ENCODE peak calls at places on chromosomes 11 and 22, in seven cellular contexts. N, L, H, C, P, R and T are unnamed samples.

GRCh38 chr22:26471522-26471921 is 12.1 kb downstream of the HPS4 start:
- DNase-seq in N (no peak), L (no peak), H (no peak), C (no peak), P (peak; percentile 80), R (peak; percentile 75), T (no peak)

GRCh38 chr22:38762607-38763006 is 6.8 kb upstream of the SUN2 start:
- DNase-seq in N (no peak), L (no peak), H (no peak), C (no peak), P (no peak), R (no peak), T (no peak)

GRCh38 chr11:129242855-129243254 is 50.7 kb upstream of the ARHGAP32 start:
- DNase-seq in N (no peak), L (no peak), H (no peak), C (no peak), P (no peak), R (no peak), T (no peak)

GRCh38 chr11:10405858-10406592 is 49.0 kb upstream of the AMPD3 start:
- DNase-seq in N (peak; percentile 21), L (peak; percentile 88), H (peak; percentile 84), C (peak; percentile 10), P (peak; percentile 90), R (no peak), T (peak; percentile 86)

GRCh38 chr11:71342116-71342515 is 89.7 kb upstream of the SHANK2 start:
- DNase-seq in N (no peak), L (no peak), H (no peak), C (no peak), P (peak; percentile 32), R (no peak), T (no peak)

GRCh38 chr22:26592368-26593015 is 2.6 kb upstream of the TPST2 start:
- DNase-seq in N (no peak), L (no peak), H (no peak), C (peak; percentile 42), P (no peak), R (no peak), T (no peak)

GRCh38 chr11:2221024-2221423 is 49.4 kb downstream of the ASCL2 start:
- DNase-seq in N (no peak), L (no peak), H (no peak), C (no peak), P (no peak), R (no peak), T (no peak)

GRCh38 chr11:126197277-126197939 is 14.0 kb downstream of the RPUSD4 start:
- DNase-seq in N (no peak), L (no peak), H (no peak), C (no peak), P (peak; percentile 69), R (peak; percentile 26), T (no peak)

GRCh38 chr11:77470971-77471370 is 2.9 kb downstream of the PAK1 start:
- DNase-seq in N (no peak), L (no peak), H (no peak), C (no peak), P (no peak), R (no peak), T (no peak)

GRCh38 chr22:25726241-25726640 is 15.7 kb upstream of the MYO18B start:
- DNase-seq in N (no peak), L (no peak), H (no peak), C (no peak), P (no peak), R (no peak), T (no peak)

GRCh38 chr11:101390539-101390938 is 193.3 kb downstream of the TRPC6 start:
- DNase-seq in N (no peak), L (no peak), H (no peak), C (no peak), P (peak; percentile 10), R (no peak), T (no peak)

GRCh38 chr11:74020537-74020936 is 11.7 kb upstream of the UCP3 start:
- DNase-seq in N (no peak), L (no peak), H (no peak), C (no peak), P (no peak), R (no peak), T (no peak)